ENCODE peak calls at places on chromosomes 16 and 17, in eight cellular contexts. I is coronary artery, N is RPMI7951, U is PC-9, R is germinal center, J is T1000, B is ureter, X is GM12878. A is an unnamed sample.

GRCh38 chr17:4972322-4972721 is 4.7 kb upstream of the SPAG7 start:
- DNase-seq in I (no peak), N (no peak), U (no peak), R (no peak), J (no peak), B (no peak), X (no peak), A (no peak)

GRCh38 chr17:71902931-71903506 is 217.8 kb upstream of the SOX9 start:
- DNase-seq in I (no peak), N (peak), U (no peak), R (no peak), J (no peak), B (no peak), X (no peak), A (no peak)

GRCh38 chr16:88713568-88714419 is 7.5 kb downstream of the CTU2 start:
- DNase-seq in I (no peak), N (no peak), U (no peak), R (no peak), J (no peak), B (no peak), X (no peak), A (no peak)

GRCh38 chr17:16945513-16946201 is 26.3 kb downstream of the TNFRSF13B start:
- DNase-seq in I (no peak), N (no peak), U (no peak), R (no peak), J (no peak), B (peak), X (no peak), A (no peak)

GRCh38 chr16:10753670-10754069 is 10.0 kb downstream of the NUBP1 start:
- DNase-seq in I (no peak), N (no peak), U (no peak), R (no peak), J (no peak), B (no peak), X (no peak), A (no peak)

GRCh38 chr17:38761612-38762011 is 9.1 kb downstream of the PSMB3 start:
- DNase-seq in I (no peak), N (no peak), U (no peak), R (no peak), J (no peak), B (no peak), X (no peak), A (no peak)

GRCh38 chr17:64128787-64129514 is 993 bp downstream of the ERN1 start:
- DNase-seq in I (no peak), N (peak), U (no peak), R (no peak), J (no peak), B (no peak), X (no peak), A (no peak)

GRCh38 chr17:72456026-72456569 is 335.3 kb downstream of the SOX9 start:
- DNase-seq in I (no peak), N (peak), U (peak), R (no peak), J (no peak), B (no peak), X (no peak), A (peak)

GRCh38 chr16:84518804-84519341 is 14.4 kb upstream of the MEAK7 start:
- DNase-seq in I (no peak), N (no peak), U (no peak), R (no peak), J (no peak), B (no peak), X (no peak), A (no peak)

GRCh38 chr16:49492896-49493620 is 119.5 kb downstream of the C16orf78 start:
- DNase-seq in I (no peak), N (no peak), U (no peak), R (no peak), J (no peak), B (no peak), X (no peak), A (no peak)

GRCh38 chr17:73960469-73960868 is 243.0 kb upstream of the RPL38 start:
- DNase-seq in I (peak), N (no peak), U (no peak), R (no peak), J (no peak), B (no peak), X (no peak), A (no peak)